ENCODE peak calls at places on chromosomes 6 and 20, in five cellular contexts. C is cardiac fibroblast, L is naive B cell, E is AG09319, I is T-helper 1 cell. Q is an unnamed sample.

GRCh38 chr6:154604120-154604519 is 93.6 kb upstream of the CNKSR3 start:
- DNase-seq in C (no peak), L (no peak), E (no peak), I (no peak), Q (no peak)

GRCh38 chr6:33929575-33930288 is 125.9 kb upstream of the MLN start:
- DNase-seq in C (no peak), L (no peak), E (no peak), I (no peak), Q (no peak)

GRCh38 chr6:15062311-15063252 is 183.3 kb upstream of the JARID2 start:
- DNase-seq in C (peak; percentile 92), L (no peak), E (peak; percentile 67), I (no peak), Q (no peak)

GRCh38 chr6:137332637-137333228 is 113.5 kb upstream of the IFNGR1 start:
- DNase-seq in C (peak; percentile 37), L (no peak), E (peak; percentile 15), I (no peak), Q (no peak)

GRCh38 chr6:128406453-128406852 is 113.9 kb downstream of the PTPRK start:
- DNase-seq in C (no peak), L (no peak), E (no peak), I (no peak), Q (no peak)

GRCh38 chr20:753897-754635 is 14.2 kb downstream of the SLC52A3 start:
- DNase-seq in C (no peak), L (no peak), E (no peak), I (no peak), Q (no peak)

GRCh38 chr6:131861356-131861755 is 53.5 kb downstream of the ENPP1 start:
- DNase-seq in C (peak; percentile 52), L (no peak), E (peak; percentile 39), I (no peak), Q (no peak)

GRCh38 chr20:40763646-40764295 is 74.7 kb upstream of the MAFB start:
- DNase-seq in C (no peak), L (no peak), E (peak; percentile 15), I (no peak), Q (no peak)

GRCh38 chr6:159762681-159763293 is 942 bp downstream of the ACAT2 start:
- DNase-seq in C (peak; percentile 16), L (no peak), E (no peak), I (peak; percentile 32), Q (no peak)

GRCh38 chr6:11282875-11283274 is 50.4 kb upstream of the NEDD9 start:
- DNase-seq in C (no peak), L (no peak), E (no peak), I (no peak), Q (no peak)

GRCh38 chr6:160071805-160072687 is 49.6 kb upstream of the SLC22A1 start:
- DNase-seq in C (peak; percentile 11), L (no peak), E (no peak), I (no peak), Q (no peak)

GRCh38 chr20:48750941-48751620 is 76.7 kb downstream of the PREX1 start:
- DNase-seq in C (peak; percentile 62), L (no peak), E (no peak), I (peak; percentile 74), Q (peak; percentile 77)

GRCh38 chr6:22804620-22805271 is 235.4 kb downstream of the HDGFL1 start:
- DNase-seq in C (no peak), L (no peak), E (no peak), I (no peak), Q (no peak)

GRCh38 chr6:38719358-38719757 is 4.2 kb downstream of the DNAH8 start:
- DNase-seq in C (no peak), L (no peak), E (no peak), I (no peak), Q (no peak)

GRCh38 chr6:88380618-88381288 is 214.6 kb upstream of the CNR1 start:
- DNase-seq in C (peak; percentile 26), L (no peak), E (no peak), I (no peak), Q (no peak)

Q was measured in endothelial cell.